ENCODE peak calls at places on chromosomes 2 and 18, in five cellular contexts. X is stomach, C is tibial artery, O is cardiac muscle cell, P is A673. U is an unnamed sample.

GRCh38 chr2:238389985-238390682 is 36.6 kb upstream of the ASB1 start:
- DNase-seq in X (peak), C (no peak), O (no peak), P (no peak), U (no peak)

GRCh38 chr18:73551211-73551610 is 596.4 kb downstream of the FBXO15 start:
- DNase-seq in X (no peak), C (no peak), O (no peak), P (no peak), U (no peak)

GRCh38 chr2:196220671-196221070 is 49.3 kb upstream of the STK17B start:
- DNase-seq in X (no peak), C (no peak), O (no peak), P (no peak), U (no peak)

GRCh38 chr18:76981388-76981968 is 151.1 kb downstream of the MBP start:
- DNase-seq in X (peak), C (no peak), O (no peak), P (no peak), U (peak)

GRCh38 chr18:49691177-49691608 is 122.1 kb downstream of the ACAA2 start:
- DNase-seq in X (no peak), C (no peak), O (peak), P (no peak), U (no peak)

GRCh38 chr2:120564213-120565094 is 171.2 kb upstream of the GLI2 start:
- DNase-seq in X (no peak), C (no peak), O (no peak), P (no peak), U (no peak)

GRCh38 chr18:32425466-32425865 is 45.2 kb downstream of the GAREM1 start:
- DNase-seq in X (no peak), C (no peak), O (peak), P (peak), U (no peak)

GRCh38 chr2:110639972-110640371 is 37.9 kb downstream of the BUB1 start:
- DNase-seq in X (no peak), C (no peak), O (no peak), P (peak), U (no peak)

GRCh38 chr2:100945930-100946607 is 56.0 kb upstream of the RPL31 start:
- DNase-seq in X (peak), C (no peak), O (no peak), P (no peak), U (no peak)

GRCh38 chr2:96239091-96239490 is 26.7 kb downstream of the TMEM127 start:
- DNase-seq in X (no peak), C (no peak), O (no peak), P (no peak), U (no peak)

GRCh38 chr2:160332318-160332717 is 132.2 kb upstream of the ITGB6 start:
- DNase-seq in X (no peak), C (peak), O (peak), P (peak), U (no peak)

GRCh38 chr18:68439672-68440071 is 275.2 kb downstream of the TMX3 start:
- DNase-seq in X (no peak), C (no peak), O (peak), P (peak), U (no peak)
- H3K4me3 ChIP-seq in X (no peak), C (no peak), O (no peak), P (no peak), U (no peak)

DNA sequence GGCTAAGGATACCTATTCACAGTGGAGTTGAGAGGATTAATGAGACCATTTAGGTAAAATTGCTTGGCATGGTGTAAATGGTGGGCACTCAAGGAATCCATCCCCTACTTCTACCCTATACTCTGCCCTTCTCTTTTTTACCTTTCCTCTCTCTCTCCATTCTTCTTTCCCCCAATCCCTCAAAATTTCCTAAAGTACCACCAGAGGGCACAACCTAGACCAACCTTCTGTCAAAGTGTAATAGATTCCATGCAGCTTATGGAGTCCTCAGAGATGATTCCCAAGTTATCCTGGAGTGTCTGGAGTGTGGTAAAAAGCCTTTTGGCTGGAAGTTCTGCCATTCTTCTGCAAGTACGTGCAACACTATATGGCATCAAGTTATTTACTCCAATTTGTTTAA is 33.0 kb upstream of the CCDC195 start:
- DNase-seq in X (no peak), C (no peak), O (peak), P (peak), U (no peak)
- TF ChIP-seq CTCF in X (no peak), C (no peak), O (peak), P (peak), U (no peak)

DNA sequence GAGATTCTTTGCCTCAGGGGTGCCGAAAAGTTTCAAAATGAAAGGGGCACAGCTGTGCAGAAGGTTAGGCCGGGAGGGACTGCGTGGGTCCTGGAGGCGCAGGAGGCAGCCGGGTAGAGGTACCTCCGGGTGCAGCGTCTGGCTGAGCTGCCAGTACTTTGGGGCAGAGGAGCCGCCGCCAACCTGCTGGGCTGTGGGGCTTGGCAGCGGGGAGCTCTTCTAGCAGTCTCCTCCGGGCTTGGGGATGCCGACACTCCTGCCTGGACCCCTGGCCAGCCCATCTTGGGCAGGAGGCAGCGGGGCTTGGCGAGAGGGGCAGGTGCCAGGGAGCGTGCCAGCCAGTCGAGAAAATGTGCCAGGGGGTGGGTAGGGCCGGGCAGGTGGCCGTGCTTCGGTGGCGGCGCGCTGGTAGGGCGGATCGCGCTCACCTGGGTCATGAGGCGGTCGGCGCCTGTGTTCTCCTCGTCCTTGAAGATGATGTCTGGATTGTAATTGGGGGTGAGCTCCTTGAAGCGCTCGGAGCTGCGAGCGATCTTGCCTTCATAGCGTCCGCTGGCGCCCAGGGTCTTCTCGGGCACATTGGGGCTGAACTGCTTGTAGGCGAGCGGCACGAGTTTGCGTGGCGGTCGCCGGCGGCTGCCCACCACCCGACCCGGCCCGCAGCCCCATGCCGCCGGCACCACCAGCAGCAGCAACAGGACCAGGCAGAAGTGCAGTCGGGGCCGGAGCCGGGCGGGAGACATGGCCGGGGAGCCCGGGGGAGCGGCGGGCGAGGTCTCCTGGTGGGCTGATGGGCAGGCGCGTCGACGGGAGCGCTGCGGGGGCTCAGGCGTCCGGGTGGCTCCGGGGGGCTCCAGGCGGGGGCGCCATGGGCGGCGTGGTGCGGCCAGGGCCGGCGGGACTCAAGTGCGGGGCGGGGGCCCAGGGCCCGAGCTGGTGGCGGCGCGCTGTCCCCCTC is 717 bp downstream of the IHH start:
- DNase-seq in X (peak), C (no peak), O (no peak), P (no peak), U (no peak)
- H3K4me3 ChIP-seq in X (peak), C (peak), O (no peak), P (no peak), U (peak)

GRCh38 chr2:148794558-148794957 is 80.5 kb upstream of the KIF5C start:
- DNase-seq in X (no peak), C (no peak), O (peak), P (no peak), U (no peak)
- TF ChIP-seq CTCF in X (no peak), C (no peak), O (no peak), P (no peak), U (no peak)

GRCh38 chr2:128435576-128436497 is 117.2 kb upstream of the HS6ST1 start:
- DNase-seq in X (peak), C (peak), O (no peak), P (no peak), U (peak)
- H3K4me3 ChIP-seq in X (no peak), C (no peak), O (no peak), P (no peak), U (no peak)

GRCh38 chr18:63588869-63589268 is 1.7 kb downstream of the SERPINB13 start:
- DNase-seq in X (no peak), C (no peak), O (no peak), P (peak), U (no peak)
- TF ChIP-seq CTCF in X (no peak), C (no peak), O (no peak), P (no peak), U (no peak)